ENCODE peak calls at places on chromosomes 6 and 20, in six cellular contexts. U, O, A, Y, I and Z are unnamed samples.

GRCh38 chr20:9301129-9302072 is 213.0 kb upstream of the LAMP5 start:
- DNase-seq in U (no peak), A (no peak), Y (no peak), I (no peak), O (no peak), Z (no peak)

GRCh38 chr6:129969064-129969463 is 49.3 kb upstream of the L3MBTL3 start:
- DNase-seq in O (no peak), I (no peak), U (no peak), Y (no peak), A (no peak), Z (no peak)

GRCh38 chr20:645318-646106 is 7.5 kb downstream of the SRXN1 start:
- DNase-seq in I (peak; percentile 92), Y (peak; percentile 26), U (peak; percentile 87), A (peak; percentile 72), O (peak; percentile 71), Z (peak; percentile 14)

GRCh38 chr20:32637311-32637710 is 36.4 kb downstream of the C20orf203 start:
- DNase-seq in I (no peak), Y (no peak), A (no peak), U (no peak), O (no peak), Z (no peak)

GRCh38 chr20:34062651-34063482 is 49.2 kb downstream of the EIF2S2 start:
- DNase-seq in U (no peak), A (no peak), O (no peak), Y (no peak), I (no peak), Z (no peak)

GRCh38 chr20:51542033-51542893 is at the start of gene NFATC2:
- DNase-seq in U (peak; percentile 69), O (peak; percentile 75), I (no peak), A (peak; percentile 75), Y (no peak), Z (no peak)

GRCh38 chr6:133802861-133803260 is 86.1 kb upstream of the TCF21 start:
- DNase-seq in Y (no peak), I (no peak), A (no peak), U (no peak), O (no peak), Z (no peak)

GRCh38 chr20:2705931-2706645 is 13.5 kb downstream of the EBF4 start:
- DNase-seq in I (no peak), A (no peak), U (peak; percentile 74), O (no peak), Y (no peak), Z (no peak)

GRCh38 chr6:45483021-45483420 is 105.3 kb upstream of the SUPT3H start:
- DNase-seq in I (no peak), O (no peak), Y (no peak), U (no peak), A (no peak), Z (peak; percentile 35)